ENCODE peak calls at places on chromosomes 4 and X, in four cellular contexts. N is NCI-H2227 treated with DMSO at 0.1 percent for 48 hours, T is Kasumi-1, B is upper lobe of right lung. X is an unnamed sample.

GRCh38 chr4:189858445-189858844 is 82.2 kb upstream of the FRG1 start:
- DNase-seq in N (no peak), T (no peak), B (no peak), X (no peak)

GRCh38 chrX:39262641-39263040 is 461.4 kb downstream of the MID1IP1 start:
- DNase-seq in N (no peak), T (no peak), B (no peak), X (no peak)

GRCh38 chr4:107212565-107212964 is 176.5 kb upstream of the DKK2 start:
- DNase-seq in N (no peak), T (no peak), B (no peak), X (no peak)

GRCh38 chr4:38152721-38153412 is 192.7 kb downstream of the PTTG2 start:
- DNase-seq in N (no peak), T (no peak), B (no peak), X (no peak)

GRCh38 chr4:135277980-135278315 is 1076.4 kb upstream of the PABPC4L start:
- DNase-seq in N (no peak), T (no peak), B (no peak), X (no peak)

GRCh38 chr4:169244210-169244609 is 26.5 kb downstream of the SH3RF1 start:
- DNase-seq in N (no peak), T (no peak), B (no peak), X (no peak)

GRCh38 chrX:360496-361150 is 26.1 kb downstream of the PPP2R3B start:
- DNase-seq in N (no peak), T (no peak), B (peak), X (peak)

GRCh38 chr4:109355835-109356234 is 53.4 kb upstream of the COL25A1 start:
- DNase-seq in N (no peak), T (peak), B (no peak), X (no peak)

GRCh38 chrX:17527135-17527701 is 152.2 kb downstream of the NHS start:
- DNase-seq in N (no peak), T (peak), B (peak), X (no peak)